ENCODE peak calls at places on chromosome 5, in five cellular contexts. H is osteoblast; D is naive thymus-derived CD8-positive, alpha-beta T cell; M is iris pigment epithelial cell; Z is B cell. I is an unnamed sample.

GRCh38 chr5:79736528-79737514 is 47.2 kb downstream of the CMYA5 start:
- DNase-seq in H (no peak), D (peak), M (no peak), Z (no peak), I (no peak)

GRCh38 chr5:55467862-55468551 is 66.8 kb downstream of the PLPP1 start:
- DNase-seq in H (peak), D (no peak), M (peak), Z (no peak), I (no peak)

GRCh38 chr5:37716405-37716804 is 123.4 kb downstream of the GDNF start:
- DNase-seq in H (no peak), D (no peak), M (no peak), Z (no peak), I (no peak)

GRCh38 chr5:176784218-176785165 is 25.9 kb upstream of the UNC5A start:
- DNase-seq in H (peak), D (no peak), M (peak), Z (no peak), I (no peak)

GRCh38 chr5:169149317-169149716 is 151.6 kb downstream of the SLIT3 start:
- DNase-seq in H (no peak), D (no peak), M (no peak), Z (no peak), I (no peak)

GRCh38 chr5:82314964-82315728 is 37.0 kb upstream of the RPS23 start:
- DNase-seq in H (no peak), D (no peak), M (peak), Z (no peak), I (no peak)

GRCh38 chr5:36870399-36871040 is 6.0 kb upstream of the NIPBL start:
- DNase-seq in H (peak), D (peak), M (peak), Z (no peak), I (peak)

GRCh38 chr5:490116-491094 is 33.8 kb downstream of the SLC9A3 start:
- DNase-seq in H (no peak), D (no peak), M (no peak), Z (no peak), I (no peak)

GRCh38 chr5:134609232-134609851 is 23.3 kb downstream of the SAR1B start:
- DNase-seq in H (no peak), D (no peak), M (no peak), Z (no peak), I (peak)

GRCh38 chr5:179762781-179763176 is 30.2 kb downstream of the MAML1 start:
- DNase-seq in H (peak), D (no peak), M (peak), Z (no peak), I (no peak)

GRCh38 chr5:176619203-176619568 is 9.2 kb upstream of the GPRIN1 start:
- DNase-seq in H (peak), D (peak), M (peak), Z (peak), I (peak)

GRCh38 chr5:43997647-43998251 is 391.5 kb downstream of the FGF10 start:
- DNase-seq in H (peak), D (no peak), M (peak), Z (no peak), I (no peak)

GRCh38 chr5:125476888-125477585 is 730.6 kb upstream of the ZNF608 start:
- DNase-seq in H (no peak), D (no peak), M (peak), Z (no peak), I (no peak)

GRCh38 chr5:35316611-35317307 is 86.5 kb upstream of the PRLR start:
- DNase-seq in H (no peak), D (no peak), M (no peak), Z (no peak), I (no peak)

GRCh38 chr5:61330341-61330878 is 1.6 kb upstream of the ZSWIM6 start:
- DNase-seq in H (peak), D (no peak), M (peak), Z (no peak), I (no peak)

GRCh38 chr5:67814569-67815311 is 400.8 kb upstream of the PIK3R1 start:
- DNase-seq in H (no peak), D (no peak), M (no peak), Z (no peak), I (no peak)

GRCh38 chr5:135341021-135341666 is 57.9 kb downstream of the MACROH2A1 start:
- DNase-seq in H (no peak), D (no peak), M (no peak), Z (no peak), I (no peak)

GRCh38 chr5:108763222-108763864 is 15.6 kb downstream of the FER start:
- DNase-seq in H (no peak), D (no peak), M (no peak), Z (no peak), I (no peak)

GRCh38 chr5:126525630-126526245 is 69.3 kb downstream of the ALDH7A1 start:
- DNase-seq in H (peak), D (no peak), M (peak), Z (no peak), I (no peak)

GRCh38 chr5:137699291-137700281 is 36.3 kb downstream of the KLHL3 start:
- DNase-seq in H (no peak), D (no peak), M (no peak), Z (no peak), I (no peak)

GRCh38 chr5:175385691-175386360 is 58.2 kb downstream of the DRD1 start:
- DNase-seq in H (no peak), D (no peak), M (no peak), Z (no peak), I (no peak)

I was measured in GM10248.